ENCODE peak calls at places on chromosomes 13 and 19, in nine cellular contexts. One of them, this sample, is unnamed. For H4K20me1, the result is how much of the 10 kb centered on the place peaks cover.

GRCh38 chr13:21556051-21556450 is 47.9 kb downstream of the MICU2 start:
- DNase-seq in GM23338: no peak
- DNase-seq in PC-3: no peak
- DNase-seq in HCT116: no peak
- DNase-seq in neural progenitor cell: no peak
- DNase-seq in IMR-90: no peak
- DNase-seq in MM.1S: no peak
- DNase-seq in Karpas-422: no peak
- DNase-seq in fibroblast of lung: no peak
- DNase-seq in this sample: no peak

GRCh38 chr13:113879017-113879416 is 15.1 kb upstream of the GAS6 start:
- DNase-seq in IMR-90: no peak
- DNase-seq in MM.1S: no peak
- DNase-seq in Karpas-422: no peak
- DNase-seq in HCT116: no peak
- DNase-seq in neural progenitor cell: peak
- DNase-seq in GM23338: no peak
- DNase-seq in PC-3: no peak
- DNase-seq in fibroblast of lung: no peak
- DNase-seq in this sample: no peak

GRCh38 chr13:106152047-106152446 is 383.4 kb downstream of the EFNB2 start:
- DNase-seq in IMR-90: no peak
- DNase-seq in PC-3: peak
- DNase-seq in Karpas-422: no peak
- DNase-seq in fibroblast of lung: no peak
- DNase-seq in HCT116: no peak
- DNase-seq in neural progenitor cell: no peak
- DNase-seq in GM23338: no peak
- DNase-seq in MM.1S: no peak
- DNase-seq in this sample: no peak

GRCh38 chr13:95741584-95742563 is 64.9 kb downstream of the DNAJC3 start:
- DNase-seq in PC-3: no peak
- DNase-seq in neural progenitor cell: no peak
- DNase-seq in HCT116: no peak
- DNase-seq in IMR-90: no peak
- DNase-seq in fibroblast of lung: no peak
- DNase-seq in MM.1S: peak
- DNase-seq in GM23338: no peak
- DNase-seq in Karpas-422: no peak
- DNase-seq in this sample: no peak

GRCh38 chr13:62432906-62433305 is 1017.3 kb upstream of the PCDH20 start:
- DNase-seq in GM23338: peak
- DNase-seq in MM.1S: no peak
- DNase-seq in HCT116: no peak
- DNase-seq in Karpas-422: peak
- DNase-seq in IMR-90: no peak
- DNase-seq in PC-3: no peak
- DNase-seq in fibroblast of lung: no peak
- DNase-seq in neural progenitor cell: no peak
- DNase-seq in this sample: no peak

GRCh38 chr19:49427855-49428546 is 2.8 kb downstream of the GFY start:
- DNase-seq in GM23338: peak
- DNase-seq in HCT116: no peak
- DNase-seq in Karpas-422: peak
- DNase-seq in MM.1S: no peak
- DNase-seq in fibroblast of lung: no peak
- DNase-seq in neural progenitor cell: peak
- DNase-seq in IMR-90: no peak
- DNase-seq in PC-3: peak
- DNase-seq in this sample: no peak

GRCh38 chr13:40063743-40064142 is 408.3 kb downstream of the COG6 start:
- DNase-seq in fibroblast of lung: no peak
- DNase-seq in HCT116: no peak
- DNase-seq in Karpas-422: no peak
- DNase-seq in IMR-90: no peak
- DNase-seq in PC-3: peak
- DNase-seq in GM23338: no peak
- DNase-seq in neural progenitor cell: no peak
- DNase-seq in MM.1S: no peak
- DNase-seq in this sample: no peak

GRCh38 chr13:62613819-62614218 is 1198.2 kb upstream of the PCDH20 start:
- DNase-seq in PC-3: no peak
- DNase-seq in HCT116: no peak
- DNase-seq in MM.1S: no peak
- DNase-seq in GM23338: no peak
- DNase-seq in fibroblast of lung: no peak
- DNase-seq in IMR-90: no peak
- DNase-seq in Karpas-422: no peak
- DNase-seq in neural progenitor cell: no peak
- DNase-seq in this sample: no peak

GRCh38 chr19:6357995-6358394 is 3.3 kb upstream of the CLPP start:
- DNase-seq in Karpas-422: no peak
- DNase-seq in fibroblast of lung: no peak
- DNase-seq in IMR-90: no peak
- DNase-seq in PC-3: peak
- DNase-seq in HCT116: no peak
- DNase-seq in GM23338: no peak
- DNase-seq in neural progenitor cell: no peak
- DNase-seq in MM.1S: no peak
- DNase-seq in this sample: no peak

GRCh38 chr13:27607125-27607524 is 13.2 kb downstream of the LNX2 start:
- DNase-seq in HCT116: peak
- DNase-seq in fibroblast of lung: peak
- DNase-seq in IMR-90: peak
- DNase-seq in GM23338: no peak
- DNase-seq in neural progenitor cell: no peak
- DNase-seq in MM.1S: no peak
- DNase-seq in Karpas-422: no peak
- DNase-seq in PC-3: peak
- DNase-seq in this sample: no peak

GRCh38 chr13:39408512-39408911 is 194.5 kb downstream of the LHFPL6 start:
- DNase-seq in HCT116: no peak
- DNase-seq in MM.1S: no peak
- DNase-seq in neural progenitor cell: no peak
- DNase-seq in IMR-90: no peak
- DNase-seq in GM23338: no peak
- DNase-seq in fibroblast of lung: no peak
- DNase-seq in Karpas-422: no peak
- DNase-seq in PC-3: no peak
- DNase-seq in this sample: no peak

GRCh38 chr13:39106216-39106995 is 68.2 kb downstream of the NHLRC3 start:
- DNase-seq in IMR-90: no peak
- DNase-seq in GM23338: no peak
- DNase-seq in fibroblast of lung: no peak
- DNase-seq in Karpas-422: peak
- DNase-seq in MM.1S: no peak
- DNase-seq in PC-3: no peak
- DNase-seq in neural progenitor cell: no peak
- DNase-seq in HCT116: no peak
- DNase-seq in this sample: no peak

GRCh38 chr19:17385878-17386611 is 8.0 kb downstream of the CCDC194 start:
- DNase-seq in IMR-90: peak
- DNase-seq in HCT116: no peak
- DNase-seq in PC-3: peak
- DNase-seq in MM.1S: peak
- DNase-seq in Karpas-422: peak
- DNase-seq in fibroblast of lung: peak
- DNase-seq in GM23338: peak
- DNase-seq in neural progenitor cell: peak
- DNase-seq in this sample: peak

GRCh38 chr13:42702726-42703125 is 78.7 kb upstream of the FAM216B start:
- DNase-seq in IMR-90: no peak
- DNase-seq in PC-3: no peak
- DNase-seq in Karpas-422: no peak
- DNase-seq in neural progenitor cell: no peak
- DNase-seq in GM23338: no peak
- DNase-seq in HCT116: no peak
- DNase-seq in fibroblast of lung: peak
- DNase-seq in MM.1S: no peak
- DNase-seq in this sample: no peak

GRCh38 chr13:60165391-60166099 is 1.8 kb upstream of the DIAPH3 start:
- DNase-seq in IMR-90: peak
- DNase-seq in PC-3: no peak
- DNase-seq in fibroblast of lung: peak
- DNase-seq in neural progenitor cell: no peak
- DNase-seq in GM23338: no peak
- DNase-seq in HCT116: no peak
- DNase-seq in Karpas-422: no peak
- DNase-seq in MM.1S: no peak
- DNase-seq in this sample: no peak

GRCh38 chr19:13764821-13765394 is 586 bp downstream of the MRI1 start:
- DNase-seq in PC-3: peak
- DNase-seq in MM.1S: no peak
- DNase-seq in fibroblast of lung: no peak
- DNase-seq in GM23338: peak
- DNase-seq in HCT116: no peak
- DNase-seq in IMR-90: no peak
- DNase-seq in neural progenitor cell: peak
- DNase-seq in Karpas-422: peak
- DNase-seq in this sample: no peak

GRCh38 chr19:47097396-47098217 is 16.0 kb downstream of the ZC3H4 start:
- DNase-seq in neural progenitor cell: no peak
- DNase-seq in IMR-90: no peak
- DNase-seq in HCT116: no peak
- DNase-seq in MM.1S: no peak
- DNase-seq in fibroblast of lung: no peak
- DNase-seq in Karpas-422: no peak
- DNase-seq in PC-3: no peak
- DNase-seq in GM23338: no peak
- DNase-seq in this sample: no peak

GRCh38 chr19:7224205-7224833 is 69.9 kb downstream of the INSR start:
- DNase-seq in IMR-90: peak
- DNase-seq in fibroblast of lung: peak
- DNase-seq in PC-3: peak
- DNase-seq in GM23338: no peak
- DNase-seq in Karpas-422: no peak
- DNase-seq in MM.1S: no peak
- DNase-seq in neural progenitor cell: no peak
- DNase-seq in HCT116: no peak
- DNase-seq in this sample: no peak

DNA sequence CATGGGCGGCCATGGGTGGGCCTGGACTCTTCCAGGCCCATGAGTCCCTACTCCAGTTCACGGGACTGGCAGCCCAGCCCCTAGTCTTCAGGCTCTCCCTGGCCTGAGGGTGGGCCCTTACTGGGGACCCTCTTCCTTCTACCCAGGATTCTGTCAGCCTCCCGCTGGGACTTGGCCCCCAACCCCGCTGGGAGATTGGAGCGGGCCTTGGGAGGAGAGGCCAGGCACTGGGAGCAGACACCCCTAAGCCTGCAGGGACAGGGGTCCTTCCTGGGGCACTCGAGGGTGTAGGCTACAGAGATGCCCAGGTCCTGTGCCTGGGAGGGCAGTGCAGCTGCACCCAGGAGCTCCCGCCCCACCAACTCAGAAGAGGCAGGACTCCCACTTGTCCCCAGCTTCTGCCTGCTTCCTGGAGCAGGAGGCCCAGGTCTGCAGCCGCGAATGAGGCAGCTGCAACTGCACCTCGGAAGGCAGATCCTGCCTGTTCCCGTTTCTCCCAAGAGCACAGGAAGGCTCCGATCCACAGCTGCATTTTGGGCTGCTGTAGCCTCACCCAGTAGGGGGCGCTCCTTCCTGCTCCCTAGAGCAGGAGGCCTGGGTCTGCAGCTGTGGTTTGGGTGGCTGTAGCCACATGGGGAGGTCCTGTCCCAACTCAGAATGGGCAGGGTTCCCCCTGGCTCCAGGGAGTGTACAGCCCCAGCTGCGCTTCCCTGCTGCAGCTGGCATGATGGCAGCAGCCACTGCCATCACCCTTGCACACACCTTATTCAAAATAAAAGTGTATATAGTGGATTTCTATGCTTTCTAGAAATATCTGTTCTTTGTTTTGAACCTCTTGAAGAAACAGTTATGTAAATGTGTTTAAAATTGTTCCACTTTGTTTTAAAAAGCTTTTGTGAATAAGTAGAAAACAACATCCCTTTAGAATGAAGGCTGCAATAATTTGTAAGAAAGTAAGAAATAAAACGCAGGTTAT is 46.8 kb downstream of the TEX26 start:
- DNase-seq in HCT116: peak
- DNase-seq in Karpas-422: peak
- DNase-seq in fibroblast of lung: no peak
- DNase-seq in IMR-90: no peak
- DNase-seq in MM.1S: no peak
- DNase-seq in GM23338: peak
- DNase-seq in PC-3: peak
- DNase-seq in neural progenitor cell: peak
- DNase-seq in this sample: peak
- H4K20me1 ChIP-seq in HCT116: under half
- H4K20me1 ChIP-seq in Karpas-422: under half
- H4K20me1 ChIP-seq in fibroblast of lung: under half
- H4K20me1 ChIP-seq in IMR-90: under half
- H4K20me1 ChIP-seq in MM.1S: under half
- H4K20me1 ChIP-seq in GM23338: under half
- H4K20me1 ChIP-seq in PC-3: under half
- H4K20me1 ChIP-seq in neural progenitor cell: under half
- H4K20me1 ChIP-seq in this sample: under half

DNA sequence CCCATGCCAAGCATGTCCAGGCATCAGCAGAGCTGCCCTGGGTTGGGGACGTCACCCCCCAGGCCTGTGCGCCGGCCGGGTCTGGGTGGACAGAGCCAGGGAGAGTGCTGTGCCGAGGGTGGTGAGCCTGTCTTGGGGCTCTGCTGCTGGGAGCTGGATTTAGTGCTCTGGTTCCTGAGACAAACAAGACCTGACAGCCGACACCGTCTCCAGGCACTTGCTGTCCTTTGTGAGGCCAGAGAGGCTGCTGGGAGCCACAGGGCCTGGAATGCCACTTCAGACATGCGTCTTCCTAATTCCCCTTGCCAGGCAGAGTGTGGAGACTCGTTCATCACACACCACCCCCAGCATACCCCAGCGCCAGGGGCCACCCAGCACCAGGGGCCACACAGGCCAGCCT is 165.8 kb downstream of the KDM4B start:
- DNase-seq in HCT116: no peak
- DNase-seq in Karpas-422: no peak
- DNase-seq in PC-3: no peak
- DNase-seq in fibroblast of lung: no peak
- DNase-seq in GM23338: no peak
- DNase-seq in MM.1S: no peak
- DNase-seq in neural progenitor cell: peak
- DNase-seq in IMR-90: no peak
- DNase-seq in this sample: no peak
- H4K20me1 ChIP-seq in HCT116: under half
- H4K20me1 ChIP-seq in Karpas-422: under half
- H4K20me1 ChIP-seq in PC-3: under half
- H4K20me1 ChIP-seq in fibroblast of lung: under half
- H4K20me1 ChIP-seq in GM23338: under half
- H4K20me1 ChIP-seq in MM.1S: under half
- H4K20me1 ChIP-seq in neural progenitor cell: under half
- H4K20me1 ChIP-seq in IMR-90: under half
- H4K20me1 ChIP-seq in this sample: under half

GRCh38 chr19:54456423-54457373 is 6.9 kb downstream of the LENG9 start:
- DNase-seq in MM.1S: no peak
- DNase-seq in fibroblast of lung: no peak
- DNase-seq in IMR-90: no peak
- DNase-seq in PC-3: no peak
- DNase-seq in GM23338: no peak
- DNase-seq in neural progenitor cell: no peak
- DNase-seq in Karpas-422: no peak
- DNase-seq in HCT116: no peak
- DNase-seq in this sample: no peak
- H4K20me1 ChIP-seq in MM.1S: under half
- H4K20me1 ChIP-seq in fibroblast of lung: under half
- H4K20me1 ChIP-seq in IMR-90: half or more
- H4K20me1 ChIP-seq in PC-3: under half
- H4K20me1 ChIP-seq in GM23338: under half
- H4K20me1 ChIP-seq in neural progenitor cell: half or more
- H4K20me1 ChIP-seq in Karpas-422: half or more
- H4K20me1 ChIP-seq in HCT116: under half
- H4K20me1 ChIP-seq in this sample: under half

GRCh38 chr19:18514800-18515682 is 6.8 kb downstream of the ELL start:
- DNase-seq in PC-3: peak
- DNase-seq in fibroblast of lung: peak
- DNase-seq in IMR-90: peak
- DNase-seq in neural progenitor cell: no peak
- DNase-seq in Karpas-422: no peak
- DNase-seq in GM23338: no peak
- DNase-seq in HCT116: no peak
- DNase-seq in MM.1S: no peak
- DNase-seq in this sample: no peak
- H4K20me1 ChIP-seq in PC-3: half or more
- H4K20me1 ChIP-seq in fibroblast of lung: under half
- H4K20me1 ChIP-seq in IMR-90: half or more
- H4K20me1 ChIP-seq in neural progenitor cell: half or more
- H4K20me1 ChIP-seq in Karpas-422: under half
- H4K20me1 ChIP-seq in GM23338: under half
- H4K20me1 ChIP-seq in HCT116: under half
- H4K20me1 ChIP-seq in MM.1S: half or more
- H4K20me1 ChIP-seq in this sample: under half